ENCODE peak calls at places on chromosomes 5 and 9, in ten cellular contexts. P is CD4-positive, CD25-positive, alpha-beta regulatory T cell; Z is naive thymus-derived CD4-positive, alpha-beta T cell; D is transverse colon; A is MM.1S; Y is right atrium auricular region; V is aorta; H is suprapubic skin; I is heart left ventricle; F is lung. G is an unnamed sample. For H3K9me3, the result is how much of the 10 kb centered on the place peaks cover.

GRCh38 chr9:134917431-134918373 is at the start of gene FCN1:
- DNase-seq in P (no peak), Z (no peak), D (no peak), A (no peak), Y (no peak), V (peak), H (no peak), I (no peak), F (no peak), G (peak)

GRCh38 chr9:84366683-84367082 is 26.1 kb upstream of the SLC28A3 start:
- DNase-seq in P (no peak), Z (no peak), D (no peak), A (no peak), Y (no peak), V (no peak), H (no peak), I (no peak), F (no peak), G (no peak)

GRCh38 chr9:126442636-126443035 is 116.0 kb downstream of the MVB12B start:
- DNase-seq in P (no peak), Z (no peak), D (no peak), A (no peak), Y (no peak), V (no peak), H (no peak), I (no peak), F (no peak), G (no peak)

GRCh38 chr9:33125871-33126822 is 41.0 kb downstream of the B4GALT1 start:
- DNase-seq in P (no peak), Z (no peak), D (no peak), A (no peak), Y (no peak), V (no peak), H (no peak), I (no peak), F (no peak), G (no peak)

GRCh38 chr5:180910182-180910581 is 11.2 kb downstream of the BTNL8 start:
- DNase-seq in P (no peak), Z (no peak), D (no peak), A (no peak), Y (no peak), V (no peak), H (no peak), I (no peak), F (no peak), G (no peak)

GRCh38 chr5:83553000-83553486 is 81.5 kb downstream of the VCAN start:
- DNase-seq in P (no peak), Z (no peak), D (no peak), A (no peak), Y (peak), V (no peak), H (peak), I (no peak), F (no peak), G (peak)

GRCh38 chr5:154475613-154476342 is 2.2 kb downstream of the HAND1 start:
- DNase-seq in P (no peak), Z (no peak), D (no peak), A (no peak), Y (no peak), V (no peak), H (no peak), I (no peak), F (no peak), G (no peak)

GRCh38 chr5:81838307-81838906 is 87.5 kb upstream of the SSBP2 start:
- DNase-seq in P (peak), Z (peak), D (peak), A (peak), Y (no peak), V (no peak), H (no peak), I (no peak), F (no peak), G (peak)

GRCh38 chr5:96649938-96650540 is 12.1 kb upstream of the CAST start:
- DNase-seq in P (no peak), Z (no peak), D (peak), A (no peak), Y (no peak), V (no peak), H (no peak), I (no peak), F (no peak), G (no peak)

GRCh38 chr5:128380324-128380723 is 157.7 kb downstream of the FBN2 start:
- DNase-seq in P (no peak), Z (no peak), D (no peak), A (no peak), Y (no peak), V (no peak), H (no peak), I (no peak), F (no peak), G (no peak)

GRCh38 chr9:17772223-17772622 is 193.4 kb downstream of the SH3GL2 start:
- DNase-seq in P (no peak), Z (no peak), D (no peak), A (no peak), Y (no peak), V (no peak), H (no peak), I (no peak), F (no peak), G (no peak)

GRCh38 chr9:83920469-83920941 is 727 bp downstream of the KIF27 start:
- DNase-seq in P (no peak), Z (peak), D (peak), A (peak), Y (no peak), V (no peak), H (no peak), I (no peak), F (no peak), G (no peak)

GRCh38 chr9:4102078-4102477 is 197.8 kb downstream of the GLIS3 start:
- DNase-seq in P (no peak), Z (no peak), D (no peak), A (no peak), Y (no peak), V (no peak), H (no peak), I (no peak), F (no peak), G (no peak)

GRCh38 chr9:133199648-133200321 is 9.3 kb downstream of the OBP2B start:
- DNase-seq in P (peak), Z (peak), D (peak), A (no peak), Y (no peak), V (peak), H (no peak), I (peak), F (no peak), G (peak)

GRCh38 chr5:112951124-112951702 is 25.4 kb upstream of the DCP2 start:
- DNase-seq in P (no peak), Z (no peak), D (no peak), A (no peak), Y (no peak), V (no peak), H (no peak), I (no peak), F (no peak), G (no peak)

GRCh38 chr5:138641547-138642298 is 66.5 kb upstream of the HSPA9 start:
- DNase-seq in P (peak), Z (peak), D (peak), A (peak), Y (peak), V (peak), H (peak), I (peak), F (peak), G (peak)

GRCh38 chr5:130868186-130868821 is 296.8 kb downstream of the HINT1 start:
- DNase-seq in P (no peak), Z (no peak), D (no peak), A (no peak), Y (no peak), V (no peak), H (no peak), I (no peak), F (no peak), G (no peak)

GRCh38 chr9:130287736-130288135 is 22.2 kb downstream of the HMCN2 start:
- DNase-seq in P (no peak), Z (no peak), D (no peak), A (no peak), Y (no peak), V (no peak), H (no peak), I (no peak), F (no peak), G (no peak)

GRCh38 chr9:130286072-130286770 is 20.7 kb downstream of the HMCN2 start:
- DNase-seq in P (no peak), Z (no peak), D (no peak), A (no peak), Y (no peak), V (no peak), H (no peak), I (no peak), F (no peak), G (no peak)

GRCh38 chr9:130285271-130285670 is 19.7 kb downstream of the HMCN2 start:
- DNase-seq in P (no peak), Z (no peak), D (no peak), A (no peak), Y (no peak), V (no peak), H (no peak), I (no peak), F (no peak), G (no peak)

GRCh38 chr9:130288393-130288792 is 22.8 kb downstream of the HMCN2 start:
- DNase-seq in P (no peak), Z (no peak), D (no peak), A (no peak), Y (no peak), V (no peak), H (peak), I (peak), F (no peak), G (no peak)

DNA sequence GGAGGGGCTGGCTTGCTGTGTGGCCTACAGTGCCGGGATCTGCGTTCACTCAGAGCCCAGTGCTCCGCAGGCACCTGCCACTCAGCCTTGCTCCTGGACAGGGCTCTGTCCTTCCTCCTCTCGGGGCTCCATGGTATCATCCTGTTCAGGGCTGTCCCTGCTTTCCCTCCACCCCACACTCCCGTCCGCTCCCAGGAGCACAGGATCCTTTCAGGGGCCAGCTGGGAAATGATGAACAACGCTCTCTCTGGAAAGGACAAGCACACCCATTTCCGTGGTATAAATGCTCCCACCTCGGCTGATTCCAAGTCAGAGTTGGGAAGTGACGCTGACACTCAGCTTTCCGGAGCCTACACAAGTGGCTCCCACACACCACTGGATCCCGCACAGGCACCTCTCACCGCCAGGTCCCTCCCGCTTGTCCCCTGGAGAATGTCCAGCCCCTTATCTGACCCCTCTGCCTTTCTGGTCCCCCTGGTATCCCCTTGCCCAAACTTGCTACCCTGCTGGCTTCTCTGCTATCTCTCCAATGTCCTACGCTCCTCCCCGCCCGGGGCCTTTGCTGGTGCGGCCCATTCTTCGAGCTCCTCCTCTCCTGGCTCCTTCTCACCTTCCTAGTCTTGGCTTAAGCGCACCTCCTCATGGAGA is 21.3 kb downstream of the HMCN2 start:
- DNase-seq in P (no peak), Z (no peak), D (no peak), A (no peak), Y (no peak), V (no peak), H (peak), I (no peak), F (no peak), G (no peak)
- H3K4me3 ChIP-seq in P (no peak), Z (no peak), D (no peak), A (no peak), Y (no peak), V (no peak), H (no peak), I (no peak), F (no peak), G (no peak)

GRCh38 chr5:3342271-3343100 is 253.1 kb upstream of the IRX1 start:
- DNase-seq in P (no peak), Z (no peak), D (no peak), A (no peak), Y (no peak), V (peak), H (no peak), I (peak), F (no peak), G (no peak)
- H3K9me3 ChIP-seq in P (under half), Z (under half), D (under half), A (under half), Y (under half), V (under half), H (under half), I (under half), F (under half), G (under half)

GRCh38 chr5:136081192-136081591 is 51.5 kb upstream of the SMAD5 start:
- DNase-seq in P (no peak), Z (no peak), D (no peak), A (no peak), Y (no peak), V (no peak), H (no peak), I (no peak), F (no peak), G (no peak)
- H3K27ac ChIP-seq in P (no peak), Z (no peak), D (peak), A (peak), Y (peak), V (no peak), H (no peak), I (peak), F (no peak), G (no peak)

GRCh38 chr5:134112726-134113571 is 1.5 kb upstream of the TCF7 start:
- DNase-seq in P (no peak), Z (no peak), D (no peak), A (no peak), Y (no peak), V (no peak), H (no peak), I (no peak), F (no peak), G (no peak)
- H3K4me3 ChIP-seq in P (peak), Z (peak), D (no peak), A (no peak), Y (peak), V (no peak), H (peak), I (no peak), F (no peak), G (no peak)

GRCh38 chr9:5784526-5785315 is 48.2 kb downstream of the ERMP1 start:
- DNase-seq in P (no peak), Z (no peak), D (no peak), A (no peak), Y (no peak), V (no peak), H (no peak), I (no peak), F (no peak), G (no peak)

GRCh38 chr9:5773324-5773999 is 59.5 kb downstream of the ERMP1 start:
- DNase-seq in P (no peak), Z (no peak), D (no peak), A (no peak), Y (no peak), V (no peak), H (no peak), I (no peak), F (no peak), G (no peak)

GRCh38 chr9:5783982-5784381 is 48.9 kb downstream of the ERMP1 start:
- DNase-seq in P (no peak), Z (no peak), D (no peak), A (no peak), Y (no peak), V (no peak), H (no peak), I (no peak), F (no peak), G (no peak)

GRCh38 chr9:5778799-5779198 is 54.1 kb downstream of the ERMP1 start:
- DNase-seq in P (no peak), Z (no peak), D (no peak), A (no peak), Y (no peak), V (no peak), H (no peak), I (no peak), F (no peak), G (no peak)
- H3K9me3 ChIP-seq in P (under half), Z (under half), D (under half), A (under half), Y (under half), V (under half), H (under half), I (under half), F (under half), G (under half)

GRCh38 chr5:119323630-119324000 is 32.2 kb upstream of the TNFAIP8 start:
- DNase-seq in P (no peak), Z (no peak), D (no peak), A (no peak), Y (no peak), V (no peak), H (no peak), I (no peak), F (no peak), G (no peak)
- H3K27ac ChIP-seq in P (peak), Z (peak), D (peak), A (no peak), Y (peak), V (peak), H (peak), I (peak), F (no peak), G (peak)

GRCh38 chr5:149409268-149409948 is 30.3 kb upstream of the IL17B start:
- DNase-seq in P (no peak), Z (no peak), D (no peak), A (no peak), Y (no peak), V (peak), H (no peak), I (no peak), F (no peak), G (no peak)

GRCh38 chr5:149410071-149410470 is 31.0 kb upstream of the IL17B start:
- DNase-seq in P (no peak), Z (no peak), D (no peak), A (no peak), Y (no peak), V (peak), H (no peak), I (no peak), F (no peak), G (no peak)

GRCh38 chr5:149411738-149412519 is 32.8 kb upstream of the IL17B start:
- DNase-seq in P (no peak), Z (no peak), D (no peak), A (no peak), Y (no peak), V (peak), H (no peak), I (no peak), F (no peak), G (no peak)

GRCh38 chr5:149412783-149413476 is 33.8 kb upstream of the IL17B start:
- DNase-seq in P (no peak), Z (no peak), D (no peak), A (no peak), Y (no peak), V (peak), H (no peak), I (no peak), F (no peak), G (peak)

GRCh38 chr5:149410721-149411432 is 31.8 kb upstream of the IL17B start:
- DNase-seq in P (no peak), Z (no peak), D (no peak), A (no peak), Y (no peak), V (peak), H (no peak), I (no peak), F (no peak), G (no peak)
- H3K4me3 ChIP-seq in P (no peak), Z (no peak), D (peak), A (no peak), Y (peak), V (peak), H (peak), I (peak), F (peak), G (no peak)